ENCODE peak calls at places on chromosomes 2 and 18, in four cellular contexts. E, N, A and U are unnamed samples. For H3K4me1, the result is how much of the 10 kb centered on the place peaks cover.

GRCh38 chr18:73124165-73124564 is 256.4 kb upstream of the NETO1 start:
- DNase-seq in A (no peak), E (no peak), N (no peak), U (no peak)

GRCh38 chr2:189411860-189412259 is 29.4 kb upstream of the WDR75 start:
- DNase-seq in A (peak), E (peak), N (no peak), U (peak)

GRCh38 chr18:67425724-67426123 is 90.8 kb downstream of the DSEL start:
- DNase-seq in E (peak), N (no peak), A (no peak), U (no peak)

GRCh38 chr2:217899231-217900009 is 103.4 kb downstream of the TNS1 start:
- DNase-seq in A (peak), N (peak), E (peak), U (peak)

GRCh38 chr2:152126664-152127063 is 27.8 kb upstream of the CACNB4 start:
- DNase-seq in A (no peak), N (no peak), E (peak), U (no peak)

GRCh38 chr2:188367164-188367563 is 75.5 kb downstream of the GULP1 start:
- DNase-seq in N (no peak), E (no peak), A (no peak), U (no peak)

GRCh38 chr18:34345738-34346137 is 121.0 kb upstream of the NOL4 start:
- DNase-seq in N (no peak), E (no peak), A (no peak), U (no peak)

GRCh38 chr2:135125940-135126339 is 73.8 kb downstream of the RAB3GAP1 start:
- DNase-seq in N (no peak), E (no peak), A (no peak), U (no peak)

DNA sequence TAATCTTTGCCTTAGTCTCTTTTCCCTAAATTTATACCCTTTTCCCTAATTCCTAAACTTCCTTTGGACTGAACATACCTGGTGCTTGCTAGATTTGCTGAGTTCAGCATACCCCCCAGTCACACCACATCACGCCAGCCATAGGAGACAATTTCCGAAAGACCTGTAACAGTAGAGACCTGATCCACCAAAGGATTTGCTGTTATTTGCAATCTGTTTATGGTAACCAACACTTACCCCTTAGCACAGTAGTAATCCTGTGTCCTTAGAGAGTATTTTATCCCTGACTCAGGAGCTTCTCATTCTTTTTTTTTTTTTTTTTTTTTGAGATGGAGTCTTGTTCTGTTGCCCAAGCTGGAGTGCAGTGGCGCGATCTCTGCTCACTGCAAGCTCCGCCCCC is 8.6 kb downstream of the PSMG2 start:
- DNase-seq in A (no peak), N (no peak), E (no peak), U (no peak)
- H3K4me3 ChIP-seq in A (no peak), N (no peak), E (no peak), U (no peak)

GRCh38 chr2:111622859-111623258 is 261.1 kb downstream of the ANAPC1 start:
- DNase-seq in E (no peak), A (no peak), N (no peak), U (no peak)
- H3K27ac ChIP-seq in E (no peak), A (no peak), N (no peak), U (no peak)

GRCh38 chr2:97674396-97674795 is 4.9 kb downstream of the C2orf92 start:
- DNase-seq in N (no peak), E (no peak), A (no peak), U (no peak)

GRCh38 chr2:97678217-97678762 is 8.8 kb downstream of the C2orf92 start:
- DNase-seq in E (no peak), N (no peak), A (no peak), U (no peak)

GRCh38 chr2:97675714-97676113 is 6.2 kb downstream of the C2orf92 start:
- DNase-seq in A (no peak), N (no peak), E (no peak), U (no peak)

GRCh38 chr2:97677480-97677879 is 8.0 kb downstream of the C2orf92 start:
- DNase-seq in N (no peak), E (no peak), A (no peak), U (no peak)

GRCh38 chr2:97676620-97677019 is 7.1 kb downstream of the C2orf92 start:
- DNase-seq in A (no peak), N (no peak), E (no peak), U (no peak)
- H3K4me1 ChIP-seq in A (under half), N (under half), E (under half), U (under half)

GRCh38 chr2:148814143-148814852 is 60.7 kb upstream of the KIF5C start:
- DNase-seq in N (no peak), A (peak), E (no peak), U (no peak)

GRCh38 chr2:148814853-148815419 is 60.1 kb upstream of the KIF5C start:
- DNase-seq in N (no peak), A (peak), E (no peak), U (no peak)

GRCh38 chr2:148816176-148816575 is 58.9 kb upstream of the KIF5C start:
- DNase-seq in E (no peak), N (no peak), A (no peak), U (no peak)

GRCh38 chr2:148819019-148819418 is 56.0 kb upstream of the KIF5C start:
- DNase-seq in N (no peak), E (no peak), A (no peak), U (no peak)

DNA sequence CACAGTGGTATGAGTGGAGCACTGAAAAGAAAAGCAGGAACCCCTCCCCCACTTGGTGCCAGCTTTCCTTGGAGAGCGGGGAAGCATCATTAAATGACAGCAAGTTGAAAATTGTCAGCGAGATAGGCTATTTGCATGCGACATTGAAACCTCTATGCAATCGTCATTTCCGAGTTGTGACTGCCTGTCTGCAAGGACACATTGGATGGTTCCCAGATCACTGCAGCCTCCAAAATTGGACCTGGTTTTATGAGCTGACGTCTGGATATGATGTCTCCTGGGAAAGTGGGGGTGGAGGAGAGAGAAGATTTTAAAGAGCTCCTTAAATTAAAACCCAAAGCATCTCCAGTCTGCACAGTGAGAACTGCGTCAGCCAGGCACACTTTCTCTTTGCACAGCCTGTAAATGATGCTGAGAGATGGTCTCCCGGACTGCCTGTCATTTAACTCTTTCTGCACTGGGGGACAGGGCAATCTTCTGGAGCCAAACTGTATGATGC is 57.8 kb upstream of the KIF5C start:
- DNase-seq in E (no peak), N (no peak), A (peak), U (no peak)
- H3K4me3 ChIP-seq in E (no peak), N (no peak), A (no peak), U (no peak)

GRCh38 chr2:127406454-127406853 is 11.8 kb upstream of the PROC start:
- DNase-seq in A (no peak), N (no peak), E (no peak), U (no peak)

GRCh38 chr2:127407091-127407490 is 11.1 kb upstream of the PROC start:
- DNase-seq in E (no peak), A (no peak), N (no peak), U (no peak)

GRCh38 chr2:127405252-127405605 is 13.0 kb upstream of the PROC start:
- DNase-seq in E (no peak), A (no peak), N (no peak), U (no peak)

GRCh38 chr2:127403460-127403859 is 14.8 kb upstream of the PROC start:
- DNase-seq in E (no peak), N (no peak), A (no peak), U (no peak)

GRCh38 chr2:127404466-127405251 is 13.6 kb upstream of the PROC start:
- DNase-seq in A (no peak), N (no peak), E (no peak), U (no peak)
- H3K27ac ChIP-seq in A (no peak), N (peak), E (peak), U (no peak)

GRCh38 chr2:1802469-1803216 is 58.3 kb upstream of the PXDN start:
- DNase-seq in N (no peak), E (no peak), A (no peak), U (no peak)
- H3K4me1 ChIP-seq in N (under half), E (under half), A (under half), U (under half)